ENCODE peak calls at places on chromosomes 7 and 10, in seven cellular contexts. N, T, Y, V, R, L and F are unnamed samples.

GRCh38 chr7:8669501-8669851 is 236.1 kb downstream of the NXPH1 start:
- DNase-seq in N (no peak), T (no peak), Y (no peak), V (no peak), R (no peak), L (no peak), F (no peak)

GRCh38 chr7:27248427-27248806 is 5.8 kb downstream of the EVX1 start:
- DNase-seq in N (no peak), T (no peak), Y (no peak), V (no peak), R (no peak), L (no peak), F (no peak)

GRCh38 chr7:91653257-91653656 is 227.2 kb downstream of the MTERF1 start:
- DNase-seq in N (no peak), T (no peak), Y (no peak), V (no peak), R (no peak), L (no peak), F (no peak)

GRCh38 chr7:72098812-72099211 is 313.3 kb downstream of the CALN1 start:
- DNase-seq in N (no peak), T (no peak), Y (no peak), V (no peak), R (no peak), L (no peak), F (no peak)

GRCh38 chr7:36155811-36156361 is 2.8 kb downstream of the EEPD1 start:
- DNase-seq in N (peak; percentile 89), T (peak; percentile 71), Y (no peak), V (peak; percentile 53), R (peak; percentile 54), L (no peak), F (peak; percentile 79)

GRCh38 chr10:124516181-124516580 is 54.6 kb downstream of the LHPP start:
- DNase-seq in N (peak; percentile 12), T (no peak), Y (no peak), V (no peak), R (no peak), L (no peak), F (no peak)

GRCh38 chr10:14543048-14543903 is 212.6 kb upstream of the FRMD4A start:
- DNase-seq in N (no peak), T (no peak), Y (no peak), V (no peak), R (peak; percentile 65), L (no peak), F (peak; percentile 46)

GRCh38 chr10:72145657-72146450 is 57.5 kb upstream of the SPOCK2 start:
- DNase-seq in N (no peak), T (no peak), Y (no peak), V (no peak), R (no peak), L (no peak), F (no peak)

GRCh38 chr10:69285699-69286098 is 7.4 kb downstream of the HK1 start:
- DNase-seq in N (no peak), T (no peak), Y (no peak), V (no peak), R (no peak), L (no peak), F (no peak)

GRCh38 chr10:3485287-3485686 is 299.7 kb downstream of the KLF6 start:
- DNase-seq in N (no peak), T (no peak), Y (no peak), V (no peak), R (no peak), L (no peak), F (no peak)

GRCh38 chr7:117072620-117073118 is 119.4 kb downstream of the ST7 start:
- DNase-seq in N (peak; percentile 74), T (peak; percentile 44), Y (no peak), V (peak; percentile 36), R (no peak), L (no peak), F (peak; percentile 60)